ENCODE peak calls at places on chromosomes 16 and 17, in four cellular contexts. M is cardiac muscle cell, I is NT2/D1, O is Peyer's patch. S is an unnamed sample.

GRCh38 chr17:66963521-66964082 is 905 bp upstream of the CACNG4 start:
- DNase-seq in M (no peak), I (no peak), O (no peak), S (no peak)

GRCh38 chr16:78684655-78685400 is 585.4 kb downstream of the WWOX start:
- DNase-seq in M (peak; percentile 22), I (no peak), O (no peak), S (no peak)

GRCh38 chr17:80724723-80725388 is 180.2 kb downstream of the RPTOR start:
- DNase-seq in M (peak; percentile 79), I (no peak), O (no peak), S (no peak)

GRCh38 chr17:17540935-17541639 is 44.9 kb upstream of the RASD1 start:
- DNase-seq in M (no peak), I (no peak), O (no peak), S (no peak)

GRCh38 chr17:45702666-45703266 is 81.4 kb upstream of the CRHR1 start:
- DNase-seq in M (peak; percentile 40), I (no peak), O (no peak), S (no peak)

GRCh38 chr16:22937169-22937568 is 123.2 kb downstream of the HS3ST2 start:
- DNase-seq in M (no peak), I (no peak), O (no peak), S (no peak)

GRCh38 chr17:9138161-9138717 is 116.9 kb downstream of the NTN1 start:
- DNase-seq in M (peak; percentile 7), I (no peak), O (no peak), S (no peak)

GRCh38 chr16:25073849-25074248 is 37.7 kb upstream of the LCMT1 start:
- DNase-seq in M (no peak), I (no peak), O (no peak), S (no peak)

GRCh38 chr16:57307365-57307764 is 22.9 kb upstream of the PLLP start:
- DNase-seq in M (no peak), I (no peak), O (no peak), S (no peak)

GRCh38 chr17:75927286-75927922 is 13.4 kb downstream of the FBF1 start:
- DNase-seq in M (peak; percentile 25), I (no peak), O (no peak), S (no peak)

GRCh38 chr16:27818231-27818630 is 245.3 kb downstream of the GSG1L start:
- DNase-seq in M (no peak), I (no peak), O (peak; percentile 7), S (no peak)

GRCh38 chr17:81081217-81081616 is 46.3 kb downstream of the BAIAP2 start:
- DNase-seq in M (no peak), I (no peak), O (no peak), S (no peak)

GRCh38 chr17:44086364-44087311 is 16.1 kb downstream of the G6PC3 start:
- DNase-seq in M (peak; percentile 81), I (no peak), O (no peak), S (no peak)

GRCh38 chr16:73016488-73016830 is 31.5 kb downstream of the ZFHX3 start:
- DNase-seq in M (no peak), I (no peak), O (no peak), S (no peak)

GRCh38 chr16:4477966-4478365 is 1.8 kb downstream of the HMOX2 start:
- DNase-seq in M (peak; percentile 57), I (no peak), O (no peak), S (no peak)

GRCh38 chr16:74271879-74272278 is 24.7 kb upstream of the PSMD7 start:
- DNase-seq in M (peak; percentile 8), I (no peak), O (no peak), S (no peak)

GRCh38 chr17:64502809-64503208 is 3.3 kb downstream of the DDX5 start:
- DNase-seq in M (no peak), I (no peak), O (no peak), S (no peak)

GRCh38 chr17:17700251-17700969 is 19.2 kb downstream of the RAI1 start:
- DNase-seq in M (no peak), I (no peak), O (peak; percentile 65), S (no peak)

GRCh38 chr16:90020260-90020837 is 1.1 kb upstream of the DBNDD1 start:
- DNase-seq in M (no peak), I (no peak), O (no peak), S (no peak)

GRCh38 chr17:488993-489757 is 136.6 kb upstream of the RPH3AL start:
- DNase-seq in M (peak; percentile 69), I (no peak), O (no peak), S (peak; percentile 52)

GRCh38 chr17:70936724-70937123 is 767.4 kb downstream of the KCNJ2 start:
- DNase-seq in M (no peak), I (no peak), O (no peak), S (no peak)

GRCh38 chr16:70520612-70521297 is 2.6 kb downstream of the COG4 start:
- DNase-seq in M (peak; percentile 78), I (no peak), O (no peak), S (no peak)

GRCh38 chr17:69111794-69112193 is 29.9 kb downstream of the ABCA6 start:
- DNase-seq in M (no peak), I (no peak), O (no peak), S (no peak)

GRCh38 chr16:86210403-86211193 is 299.7 kb upstream of the FOXF1 start:
- DNase-seq in M (no peak), I (no peak), O (no peak), S (no peak)

GRCh38 chr17:65345261-65346060 is 208.3 kb downstream of the RGS9 start:
- DNase-seq in M (peak; percentile 42), I (no peak), O (no peak), S (no peak)

GRCh38 chr17:71757956-71758355 is 362.9 kb upstream of the SOX9 start:
- DNase-seq in M (no peak), I (no peak), O (no peak), S (no peak)

GRCh38 chr17:1078062-1078711 is 81.3 kb downstream of the TIMM22 start:
- DNase-seq in M (no peak), I (no peak), O (no peak), S (no peak)

GRCh38 chr17:35476283-35476820 is 27.8 kb upstream of the SLFN13 start:
- DNase-seq in M (no peak), I (no peak), O (no peak), S (no peak)
- H3K4me3 ChIP-seq in M (no peak overlapping the region), I (no peak overlapping the region), O (no peak overlapping the region), S (no peak overlapping the region)

GRCh38 chr17:42405963-42406495 is 17.0 kb downstream of the CAVIN1 start:
- DNase-seq in M (peak; percentile 86), I (no peak), O (peak; percentile 89), S (peak; percentile 87)

GRCh38 chr17:42403150-42403549 is 14.9 kb upstream of the STAT3 start:
- DNase-seq in M (no peak), I (no peak), O (peak; percentile 59), S (peak; percentile 68)

GRCh38 chr17:42406602-42407288 is 16.3 kb downstream of the CAVIN1 start:
- DNase-seq in M (no peak), I (no peak), O (no peak), S (no peak)

GRCh38 chr17:42404326-42405055 is 16.2 kb upstream of the STAT3 start:
- DNase-seq in M (no peak), I (no peak), O (no peak), S (no peak)

DNA sequence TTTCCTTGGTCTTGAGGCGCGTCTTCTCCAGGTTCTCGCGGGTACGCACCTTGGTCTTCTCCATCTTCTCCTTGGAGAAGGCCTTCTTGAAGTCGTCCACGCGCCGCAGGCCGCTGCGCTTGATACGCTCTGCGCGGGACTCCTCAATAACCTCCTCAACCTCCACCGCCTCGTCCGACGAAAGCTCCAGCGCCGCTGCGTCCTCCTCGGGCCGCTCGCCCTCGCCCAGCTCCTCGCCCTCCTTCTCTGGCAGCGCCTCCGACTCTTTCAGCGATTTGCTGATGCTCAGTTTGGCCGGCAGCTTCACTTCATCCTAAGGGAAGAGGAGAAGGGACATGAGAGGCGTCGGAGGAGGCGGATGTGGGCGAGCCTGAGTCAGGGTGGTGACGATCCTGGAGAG is 16.8 kb upstream of the STAT3 start:
- DNase-seq in M (no peak), I (no peak), O (no peak), S (no peak)
- H3K4me1 ChIP-seq in M (no peaks in the 10 kb centered on the region), I (peaks cover 20% of the 10 kb centered on the region), O (no peaks in the 10 kb centered on the region), S (peaks cover 15% of the 10 kb centered on the region)

DNA sequence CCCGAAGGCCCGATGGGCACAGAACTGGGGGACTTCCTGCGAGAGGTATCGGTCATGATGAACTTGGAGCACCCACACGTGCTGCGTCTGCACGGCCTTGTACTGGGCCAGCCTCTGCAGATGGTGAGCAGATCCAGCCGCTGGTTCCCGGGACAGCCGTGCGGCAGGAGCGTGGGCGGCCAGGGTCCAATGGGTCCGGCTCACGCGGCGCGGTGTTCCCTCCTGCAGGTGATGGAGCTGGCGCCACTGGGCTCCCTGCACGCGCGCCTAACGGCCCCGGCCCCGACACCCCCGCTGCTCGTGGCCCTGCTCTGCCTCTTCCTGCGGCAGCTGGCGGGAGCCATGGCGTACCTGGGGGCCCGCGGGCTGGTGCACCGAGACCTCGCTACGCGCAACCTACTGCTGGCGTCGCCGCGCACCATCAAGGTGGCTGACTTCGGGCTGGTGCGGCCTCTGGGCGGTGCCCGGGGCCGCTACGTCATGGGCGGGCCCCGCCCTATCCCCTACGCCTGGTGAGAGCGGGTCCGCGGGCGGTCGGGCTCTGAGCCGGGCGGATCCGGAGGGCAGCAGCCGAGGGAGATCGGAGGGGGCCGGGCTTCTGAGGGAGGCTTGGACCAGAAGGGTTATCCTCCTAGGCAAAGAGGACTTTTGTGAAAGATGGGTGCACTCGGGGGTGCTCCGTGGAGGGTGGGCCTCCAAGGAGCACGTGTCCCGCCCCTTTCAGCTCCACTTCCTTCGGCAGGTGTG is 3.0 kb downstream of the TNK1 start:
- DNase-seq in M (peak; percentile 38), I (no peak), O (peak; percentile 60), S (peak; percentile 86)
- H3K4me3 ChIP-seq in M (peak overlapping the region; percentile 15), I (peak overlapping the region; percentile 26), O (peak overlapping the region; percentile 46), S (peak overlapping the region; percentile 83)

DNA sequence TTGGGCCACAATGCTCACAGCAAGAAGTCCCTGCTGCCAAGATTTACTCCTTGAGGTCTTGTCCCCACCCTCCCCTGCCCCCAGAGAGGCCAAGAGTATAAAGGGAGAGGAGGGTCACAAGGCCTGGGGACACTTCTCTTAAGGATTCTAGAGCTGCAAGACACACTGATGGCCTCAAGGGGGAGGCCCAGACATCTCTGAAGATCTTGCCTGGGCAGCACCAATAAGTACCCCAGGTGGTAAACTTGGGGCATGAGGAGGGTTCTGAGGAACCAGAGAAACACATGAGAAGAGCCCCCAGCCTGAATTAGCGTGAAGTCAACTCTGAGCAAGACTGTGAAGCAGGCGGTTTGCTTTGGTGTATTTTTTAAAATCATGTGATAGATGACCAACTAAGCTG is 26.8 kb upstream of the MTMR4 start:
- DNase-seq in M (no peak), I (no peak), O (no peak), S (no peak)
- H3K4me1 ChIP-seq in M (peaks cover 18% of the 10 kb centered on the region), I (peaks cover 3% of the 10 kb centered on the region), O (no peaks in the 10 kb centered on the region), S (no peaks in the 10 kb centered on the region)

DNA sequence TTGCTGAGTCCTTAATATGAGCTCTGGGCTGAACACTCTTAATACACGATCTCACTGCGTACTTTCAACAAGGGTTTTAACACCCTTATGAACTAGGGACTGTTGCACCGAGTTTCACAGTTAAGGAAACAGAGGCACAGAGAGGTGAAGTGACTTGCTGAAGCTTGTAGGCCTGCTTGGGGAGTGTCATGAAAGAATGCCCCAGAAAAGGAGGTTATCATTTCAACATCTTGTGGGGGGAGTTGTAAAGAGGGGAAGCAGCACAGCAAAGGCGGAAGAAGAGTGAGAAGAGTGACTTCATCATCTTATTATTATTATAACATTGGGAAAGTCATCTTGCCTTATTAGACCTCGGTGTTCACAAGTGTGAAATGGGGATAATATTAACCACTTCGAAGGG is 2.1 kb downstream of the CCL4 start:
- DNase-seq in M (no peak), I (no peak), O (no peak), S (no peak)
- H3K4me3 ChIP-seq in M (no peak overlapping the region), I (no peak overlapping the region), O (no peak overlapping the region), S (no peak overlapping the region)

GRCh38 chr16:582614-583331 is 7.1 kb upstream of the RAB40C start:
- DNase-seq in M (no peak), I (no peak), O (no peak), S (no peak)
- H3K4me1 ChIP-seq in M (peaks cover 7% of the 10 kb centered on the region), I (peaks cover 24% of the 10 kb centered on the region), O (no peaks in the 10 kb centered on the region), S (peaks cover 10% of the 10 kb centered on the region)

GRCh38 chr16:75535211-75535843 is 581 bp downstream of the CHST5 start:
- DNase-seq in M (no peak), I (no peak), O (no peak), S (no peak)
- H3K4me3 ChIP-seq in M (no peak overlapping the region), I (no peak overlapping the region), O (peak overlapping the region; percentile 59), S (no peak overlapping the region)

S was measured in CD8-positive, alpha-beta memory T cell.